ENCODE peak calls at places on chromosome 10, in four cellular contexts. W is IMR-90, M is transverse colon, Q is esophagus squamous epithelium. V is an unnamed sample. For H3K9me3, the result is how much of the 10 kb centered on the place peaks cover.

GRCh38 chr10:92880233-92880861 is 32.0 kb downstream of the EXOC6 start:
- DNase-seq in W (peak), M (no peak), Q (no peak), V (no peak)

GRCh38 chr10:33335800-33336605 is 1.5 kb upstream of the NRP1 start:
- DNase-seq in W (peak), M (peak), Q (no peak), V (peak)

GRCh38 chr10:77087406-77087805 is 550.2 kb downstream of the KCNMA1 start:
- DNase-seq in W (peak), M (no peak), Q (no peak), V (no peak)

GRCh38 chr10:35611750-35612149 is 6.6 kb downstream of the GJD4 start:
- DNase-seq in W (no peak), M (no peak), Q (no peak), V (no peak)

GRCh38 chr10:59336632-59337031 is 25.7 kb downstream of the FAM13C start:
- DNase-seq in W (peak), M (no peak), Q (no peak), V (no peak)

GRCh38 chr10:61000769-61001730 is 57.1 kb upstream of the RHOBTB1 start:
- DNase-seq in W (peak), M (peak), Q (no peak), V (no peak)

GRCh38 chr10:106440767-106441166 is 723.7 kb downstream of the SORCS1 start:
- DNase-seq in W (no peak), M (no peak), Q (no peak), V (no peak)

GRCh38 chr10:104472505-104472904 is 118.9 kb downstream of the CFAP58 start:
- DNase-seq in W (peak), M (no peak), Q (no peak), V (no peak)

GRCh38 chr10:102113956-102114857 is 6.0 kb downstream of the LDB1 start:
- DNase-seq in W (no peak), M (peak), Q (no peak), V (peak)

GRCh38 chr10:114172241-114172640 is 1.8 kb downstream of the CCDC186 start:
- DNase-seq in W (peak), M (no peak), Q (no peak), V (no peak)

GRCh38 chr10:10092581-10092980 is 925.1 kb upstream of the CELF2 start:
- DNase-seq in W (peak), M (no peak), Q (no peak), V (no peak)

GRCh38 chr10:9254353-9254752 is 1199.9 kb downstream of the GATA3 start:
- DNase-seq in W (peak), M (no peak), Q (no peak), V (no peak)

GRCh38 chr10:60048146-60048545 is 141.8 kb upstream of the CCDC6 start:
- DNase-seq in W (no peak), M (peak), Q (no peak), V (no peak)

GRCh38 chr10:63430999-63431356 is 34.8 kb downstream of the JMJD1C start:
- DNase-seq in W (no peak), M (no peak), Q (no peak), V (no peak)

GRCh38 chr10:124755581-124755980 is 11.4 kb upstream of the FAM53B start:
- DNase-seq in W (no peak), M (no peak), Q (no peak), V (no peak)

GRCh38 chr10:124754227-124754626 is 10.0 kb upstream of the FAM53B start:
- DNase-seq in W (no peak), M (no peak), Q (no peak), V (no peak)

DNA sequence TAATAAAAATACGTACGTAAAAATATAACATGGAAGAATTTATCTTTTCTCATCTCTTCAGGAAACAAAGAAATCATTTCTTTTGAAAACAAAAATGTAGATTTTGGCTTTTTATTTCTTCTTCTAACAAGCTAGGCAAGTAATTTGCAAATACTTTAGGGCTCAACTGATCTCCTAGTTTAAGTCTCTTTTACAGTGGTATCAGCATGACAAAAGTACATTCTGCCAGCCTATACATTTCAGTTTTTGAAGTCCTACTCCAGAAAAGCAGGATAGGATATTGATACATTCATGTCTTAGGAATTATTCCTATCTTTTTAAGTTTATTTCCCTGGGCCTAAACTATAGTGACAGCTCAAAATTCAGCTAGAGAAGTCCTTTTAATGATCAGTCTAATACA is 12.0 kb upstream of the FAM53B start:
- DNase-seq in W (no peak), M (no peak), Q (no peak), V (no peak)
- H3K27ac ChIP-seq in W (no peak), M (no peak), Q (no peak), V (no peak)

GRCh38 chr10:95815133-95815532 is 59.2 kb downstream of the ENTPD1 start:
- DNase-seq in W (no peak), M (no peak), Q (no peak), V (no peak)
- TF ChIP-seq POLR2A in W (no peak), M (no peak), Q (no peak), V (no peak)

DNA sequence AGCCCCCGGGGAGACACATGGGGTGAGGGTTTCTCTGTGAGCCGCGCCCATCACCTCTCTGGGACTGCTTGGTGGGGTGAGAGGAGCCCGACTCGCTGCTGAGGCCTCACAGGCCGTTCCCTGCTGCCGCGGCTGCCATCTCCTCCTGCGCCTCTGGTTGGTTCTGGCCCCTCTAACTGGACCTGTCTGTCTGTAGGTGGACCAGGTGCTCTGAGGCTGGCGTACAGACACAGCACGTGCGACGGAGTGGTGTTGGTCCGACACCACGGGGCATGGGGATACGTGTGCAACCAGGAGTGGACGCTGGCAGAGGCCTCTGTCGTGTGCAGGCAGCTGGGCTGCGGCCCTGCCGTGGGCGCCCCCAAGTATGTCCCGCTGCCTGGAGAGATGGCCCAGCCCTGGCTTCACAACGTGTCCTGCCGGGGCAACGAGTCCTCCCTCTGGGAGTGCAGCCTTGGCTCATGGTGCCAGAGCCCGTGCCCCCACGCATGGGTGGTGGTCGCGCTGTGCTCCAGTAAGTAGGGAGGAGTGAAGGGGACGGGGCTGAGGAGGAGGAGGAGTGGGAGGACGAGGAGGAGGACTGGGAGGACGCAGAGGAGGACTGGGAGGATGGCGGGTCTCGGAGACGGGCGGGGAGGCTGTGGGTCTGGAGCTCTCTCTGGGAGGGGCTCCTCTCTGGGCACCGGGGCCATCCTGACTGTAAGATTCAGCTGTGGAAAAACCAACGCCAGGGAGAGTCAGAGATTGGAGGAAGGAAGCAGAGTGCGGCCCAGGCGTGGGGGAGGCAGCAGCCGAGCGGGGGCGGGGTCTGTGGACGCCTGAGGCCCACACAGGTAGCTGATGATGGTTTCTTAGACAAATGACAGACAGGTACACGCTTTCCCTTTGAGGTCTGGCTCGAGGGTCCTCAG is 2.6 kb downstream of the SCART1 start:
- DNase-seq in W (no peak), M (no peak), Q (no peak), V (peak)
- H3K9me3 ChIP-seq in W (under half), M (under half), Q (under half), V (under half)

GRCh38 chr10:6195376-6195775 is 7.4 kb upstream of the PFKFB3 start:
- DNase-seq in W (peak), M (no peak), Q (no peak), V (no peak)

GRCh38 chr10:6191147-6191546 is 11.6 kb upstream of the PFKFB3 start:
- DNase-seq in W (no peak), M (no peak), Q (no peak), V (no peak)

GRCh38 chr10:6187278-6187677 is 15.5 kb upstream of the PFKFB3 start:
- DNase-seq in W (no peak), M (no peak), Q (no peak), V (no peak)

GRCh38 chr10:6194291-6194690 is 8.4 kb upstream of the PFKFB3 start:
- DNase-seq in W (no peak), M (no peak), Q (no peak), V (no peak)

GRCh38 chr10:6191569-6191968 is 11.2 kb upstream of the PFKFB3 start:
- DNase-seq in W (no peak), M (no peak), Q (no peak), V (no peak)
- H3K27ac ChIP-seq in W (peak), M (peak), Q (peak), V (peak)

V was measured in uterus.